ENCODE peak calls at places on chromosomes 12 and 14, in ten cellular contexts. T is heart left ventricle, R is transverse colon, U is stomach, H is psoas muscle, Z is fibroblast of lung, C is heart right ventricle, Q is tibial nerve, L is GM23338, I is epithelial cell of esophagus. A is an unnamed sample.

GRCh38 chr14:87133073-87133815 is 859.7 kb downstream of the GALC start:
- DNase-seq in R (no peak), Q (no peak), L (no peak), H (peak), T (peak), U (no peak), I (peak), C (peak), Z (peak), A (peak)

GRCh38 chr12:11795192-11795909 is 145.9 kb downstream of the ETV6 start:
- DNase-seq in H (no peak), R (peak), Q (no peak), I (peak), T (no peak), U (no peak), C (no peak), L (no peak), Z (no peak), A (no peak)

GRCh38 chr14:105092124-105092911 is 27.1 kb upstream of the GPR132 start:
- DNase-seq in Z (no peak), I (peak), C (no peak), H (no peak), Q (no peak), L (peak), U (peak), T (peak), R (peak), A (no peak)

GRCh38 chr12:25796523-25797000 is 161.9 kb upstream of the RASSF8 start:
- DNase-seq in I (no peak), R (no peak), Q (no peak), T (no peak), Z (peak), C (no peak), U (no peak), H (no peak), L (no peak), A (no peak)

GRCh38 chr14:77007975-77008421 is 20.5 kb downstream of the IRF2BPL start:
- DNase-seq in H (peak), L (no peak), R (peak), T (peak), Q (no peak), Z (no peak), U (peak), C (peak), I (peak), A (no peak)

GRCh38 chr14:72851660-72852059 is 42.2 kb downstream of the DPF3 start:
- DNase-seq in R (no peak), I (no peak), Z (no peak), Q (no peak), H (no peak), C (no peak), T (no peak), L (no peak), U (no peak), A (no peak)

GRCh38 chr12:126418357-126418756 is 1353.1 kb downstream of the AACS start:
- DNase-seq in Z (no peak), T (no peak), R (no peak), Q (no peak), U (no peak), H (no peak), L (no peak), I (no peak), C (no peak), A (no peak)

GRCh38 chr14:105220699-105221597 is 27.4 kb upstream of the BTBD6 start:
- DNase-seq in T (peak), U (peak), Q (no peak), L (no peak), C (peak), R (no peak), I (no peak), Z (no peak), H (peak), A (no peak)

GRCh38 chr12:127295630-127296029 is 971.3 kb upstream of the TMEM132C start:
- DNase-seq in Z (no peak), I (no peak), Q (no peak), U (no peak), L (no peak), H (no peak), R (no peak), T (no peak), C (no peak), A (no peak)

GRCh38 chr12:55060470-55060869 is 40.7 kb downstream of the NEUROD4 start:
- DNase-seq in R (no peak), Q (no peak), U (no peak), I (peak), C (no peak), H (no peak), Z (no peak), T (no peak), L (peak), A (no peak)

DNA sequence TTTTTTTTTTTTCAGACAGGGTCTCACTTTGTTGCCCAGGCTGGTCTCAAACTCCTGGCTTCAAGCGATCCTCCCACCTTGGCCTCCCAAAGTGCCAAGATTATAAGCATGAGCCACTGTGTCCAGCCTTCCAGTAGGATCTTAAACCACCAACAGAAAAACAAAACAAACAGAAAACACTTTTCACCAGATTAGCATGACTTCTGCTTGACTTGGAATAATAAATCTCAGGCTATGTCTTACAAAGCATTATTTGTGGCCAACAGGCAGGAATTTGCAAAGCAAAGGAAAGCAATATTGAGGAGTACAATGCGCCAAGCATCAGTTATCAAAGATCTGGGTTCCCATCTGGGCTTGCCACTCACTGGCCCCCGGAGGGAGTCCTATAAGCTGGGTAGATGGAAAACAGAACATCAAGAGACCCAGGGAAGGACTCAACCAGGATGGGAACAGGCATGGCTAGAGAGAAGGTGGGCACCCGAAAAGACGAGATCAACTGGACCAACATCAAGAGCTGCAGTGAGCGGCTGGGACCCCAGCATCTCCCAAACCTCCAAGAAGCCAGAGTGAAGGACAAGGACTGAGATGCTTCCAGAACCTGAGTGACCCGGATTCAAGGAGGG is 101.3 kb downstream of the TMEM30B start:
- DNase-seq in Z (peak), T (no peak), U (no peak), Q (no peak), C (no peak), H (no peak), R (no peak), L (no peak), I (no peak), A (no peak)
- TF ChIP-seq CTCF in Z (no peak), T (no peak), U (no peak), Q (no peak), C (no peak), H (no peak), R (no peak), L (no peak), I (no peak), A (no peak)

GRCh38 chr12:81354327-81354932 is 276.6 kb downstream of the ACSS3 start:
- DNase-seq in I (no peak), T (no peak), R (no peak), H (no peak), C (no peak), L (no peak), U (no peak), Q (no peak), Z (no peak), A (no peak)
- H3K4me3 ChIP-seq in I (no peak), T (no peak), R (no peak), H (no peak), C (no peak), L (no peak), U (no peak), Q (no peak), Z (no peak), A (no peak)

GRCh38 chr14:53127151-53127550 is 26.0 kb downstream of the DDHD1 start:
- DNase-seq in Z (no peak), C (no peak), R (no peak), T (no peak), L (no peak), I (no peak), H (no peak), Q (no peak), U (no peak), A (no peak)

GRCh38 chr14:53128706-53129105 is 24.4 kb downstream of the DDHD1 start:
- DNase-seq in R (no peak), L (no peak), C (no peak), I (no peak), T (no peak), H (no peak), Z (no peak), U (no peak), Q (no peak), A (no peak)

GRCh38 chr14:53126705-53127104 is 26.4 kb downstream of the DDHD1 start:
- DNase-seq in H (no peak), R (no peak), I (no peak), Q (no peak), C (no peak), Z (no peak), L (no peak), U (no peak), T (no peak), A (no peak)

GRCh38 chr14:53127832-53128231 is 25.3 kb downstream of the DDHD1 start:
- DNase-seq in Q (no peak), L (no peak), T (no peak), C (no peak), Z (no peak), U (no peak), R (no peak), H (no peak), I (no peak), A (no peak)

GRCh38 chr14:53128303-53128702 is 24.8 kb downstream of the DDHD1 start:
- DNase-seq in I (no peak), R (no peak), C (no peak), U (no peak), L (no peak), Q (no peak), Z (no peak), H (no peak), T (no peak), A (no peak)
- TF ChIP-seq CTCF in I (no peak), R (no peak), C (no peak), U (no peak), L (no peak), Q (no peak), Z (no peak), H (no peak), T (no peak), A (no peak)

GRCh38 chr14:100059433-100059781 is 5.8 kb upstream of the EVL start:
- DNase-seq in Q (no peak), C (no peak), U (no peak), R (no peak), L (no peak), T (peak), I (peak), Z (no peak), H (no peak), A (no peak)

GRCh38 chr14:100060766-100061165 is 4.5 kb upstream of the EVL start:
- DNase-seq in T (no peak), I (no peak), R (no peak), H (no peak), C (no peak), U (no peak), L (no peak), Z (no peak), Q (no peak), A (no peak)

GRCh38 chr14:100065161-100065871 is at the start of gene EVL:
- DNase-seq in C (no peak), R (peak), Z (no peak), T (peak), Q (no peak), I (no peak), U (peak), L (no peak), H (no peak), A (no peak)

GRCh38 chr14:100063314-100063941 is 1.8 kb upstream of the EVL start:
- DNase-seq in U (no peak), T (no peak), C (no peak), H (no peak), Q (no peak), Z (no peak), I (no peak), L (no peak), R (no peak), A (no peak)

DNA sequence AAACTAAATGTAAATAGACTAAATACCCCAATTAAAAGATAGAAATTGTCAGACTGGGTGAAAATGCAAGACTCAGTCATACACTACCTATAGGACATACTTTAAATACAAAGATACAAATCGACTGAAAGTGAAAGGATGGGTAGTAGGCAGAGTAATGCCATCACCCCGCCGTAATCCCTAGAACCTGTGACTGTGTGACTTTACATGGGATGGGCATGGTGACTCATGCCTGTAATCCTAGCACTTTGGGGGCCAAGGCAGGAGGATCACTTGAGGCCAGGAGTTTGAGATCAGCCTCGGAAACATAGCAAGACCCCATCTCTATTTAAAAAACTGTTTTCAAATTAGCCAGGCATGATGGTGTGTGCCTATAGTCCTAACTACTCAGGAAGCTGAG is 2.6 kb upstream of the EVL start:
- DNase-seq in Z (no peak), I (no peak), H (no peak), T (no peak), U (no peak), Q (no peak), C (no peak), L (no peak), R (no peak), A (no peak)
- H3K4me3 ChIP-seq in Z (no peak), I (no peak), H (no peak), T (no peak), U (no peak), Q (no peak), C (no peak), L (no peak), R (no peak), A (no peak)

GRCh38 chr14:58640959-58641358 is 3.2 kb downstream of the DACT1 start:
- DNase-seq in R (no peak), C (no peak), U (no peak), I (no peak), H (no peak), T (no peak), Z (peak), L (no peak), Q (no peak), A (no peak)
- TF ChIP-seq CTCF in R (no peak), C (no peak), U (no peak), I (no peak), H (no peak), T (no peak), Z (no peak), L (no peak), Q (no peak), A (no peak)

DNA sequence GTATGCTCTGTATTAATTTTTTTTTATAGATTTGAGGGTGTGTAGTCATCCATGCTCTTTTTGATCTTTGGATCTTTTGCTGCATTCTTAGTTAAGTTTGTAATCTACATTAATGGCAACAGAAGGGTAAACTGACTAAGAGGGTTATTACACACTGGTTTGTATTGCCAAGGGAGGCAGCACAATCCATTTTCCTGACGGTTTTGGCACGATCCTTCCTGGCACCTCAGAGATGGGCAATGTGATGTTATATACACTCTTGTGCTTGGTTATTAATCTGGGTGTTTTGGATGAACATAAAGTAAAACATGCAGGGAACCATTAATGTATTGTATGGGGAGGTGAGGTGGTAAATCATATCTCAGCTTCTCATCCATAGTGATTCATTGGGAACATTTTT is 98.8 kb upstream of the SLC38A2 start:
- DNase-seq in H (no peak), L (no peak), R (no peak), I (no peak), Q (no peak), U (no peak), T (no peak), C (no peak), Z (peak), A (no peak)
- H3K4me3 ChIP-seq in H (no peak), L (no peak), R (no peak), I (no peak), Q (no peak), U (no peak), T (no peak), C (no peak), Z (no peak), A (no peak)

GRCh38 chr12:100395811-100396210 is 38.9 kb downstream of the SLC17A8 start:
- DNase-seq in I (no peak), Q (no peak), L (no peak), R (peak), C (no peak), U (no peak), T (no peak), H (no peak), Z (no peak), A (no peak)

GRCh38 chr12:100393202-100393601 is 36.3 kb downstream of the SLC17A8 start:
- DNase-seq in R (no peak), Q (no peak), Z (no peak), H (no peak), I (no peak), L (no peak), C (no peak), T (no peak), U (no peak), A (no peak)

GRCh38 chr12:100388382-100388781 is 31.5 kb downstream of the SLC17A8 start:
- DNase-seq in Q (no peak), T (no peak), R (no peak), I (no peak), L (no peak), C (no peak), Z (no peak), U (no peak), H (no peak), A (no peak)

GRCh38 chr12:100391856-100392255 is 35.0 kb downstream of the SLC17A8 start:
- DNase-seq in C (no peak), R (peak), Q (no peak), L (no peak), Z (no peak), H (no peak), U (peak), I (no peak), T (no peak), A (no peak)
- TF ChIP-seq CTCF in C (peak), R (peak), Q (peak), L (peak), Z (peak), H (no peak), U (no peak), I (no peak), T (no peak), A (no peak)

GRCh38 chr12:75725505-75726120 is 214.2 kb upstream of the KRR1 start:
- DNase-seq in Q (no peak), L (no peak), R (no peak), C (no peak), T (no peak), U (no peak), I (peak), H (no peak), Z (peak), A (no peak)
- H3K4me3 ChIP-seq in Q (no peak), L (no peak), R (no peak), C (no peak), T (no peak), U (no peak), I (no peak), H (no peak), Z (no peak), A (peak)

A was measured in AG04450.